ENCODE peak calls at places on chromosomes 11 and 22, in ten cellular contexts. Z is hepatocyte, O is AG04450, A is gastrocnemius medialis, Y is transverse colon, X is RWPE2, G is A549, U is mucosa of descending colon, K is astrocyte of the spinal cord, C is testis. H is an unnamed sample.

GRCh38 chr11:28659716-28660348 is 551.6 kb downstream of the METTL15 start:
- DNase-seq in Z (no peak), O (no peak), A (no peak), Y (no peak), X (no peak), G (no peak), U (no peak), K (no peak), C (no peak), H (no peak)

GRCh38 chr11:76613901-76614300 is 56.6 kb downstream of the LRRC32 start:
- DNase-seq in Z (no peak), O (no peak), A (no peak), Y (no peak), X (no peak), G (no peak), U (no peak), K (no peak), C (no peak), H (no peak)

GRCh38 chr11:12017865-12018453 is 9.5 kb upstream of the DKK3 start:
- DNase-seq in Z (no peak), O (no peak), A (no peak), Y (no peak), X (no peak), G (no peak), U (no peak), K (peak; percentile 48), C (peak; percentile 69), H (peak; percentile 70)

GRCh38 chr11:119594639-119595249 is 134.3 kb downstream of the NECTIN1 start:
- DNase-seq in Z (no peak), O (peak; percentile 37), A (no peak), Y (no peak), X (no peak), G (no peak), U (no peak), K (peak; percentile 81), C (no peak), H (peak; percentile 90)

GRCh38 chr11:70203749-70204465 is 811 bp downstream of the FADD start:
- DNase-seq in Z (peak; percentile 91), O (peak; percentile 46), A (peak; percentile 26), Y (peak; percentile 84), X (no peak), G (peak; percentile 56), U (peak; percentile 94), K (peak; percentile 89), C (peak; percentile 56), H (peak; percentile 86)

GRCh38 chr22:35703861-35704584 is 13.6 kb upstream of the APOL5 start:
- DNase-seq in Z (no peak), O (no peak), A (no peak), Y (no peak), X (no peak), G (no peak), U (no peak), K (peak; percentile 58), C (no peak), H (no peak)

GRCh38 chr11:77039491-77040400 is 5.5 kb downstream of the B3GNT6 start:
- DNase-seq in Z (peak; percentile 59), O (no peak), A (no peak), Y (peak; percentile 74), X (no peak), G (no peak), U (peak; percentile 84), K (peak; percentile 33), C (peak; percentile 81), H (peak; percentile 37)

GRCh38 chr11:12244156-12244555 is 133.2 kb upstream of the PARVA start:
- DNase-seq in Z (no peak), O (no peak), A (no peak), Y (no peak), X (no peak), G (no peak), U (no peak), K (no peak), C (no peak), H (no peak)

GRCh38 chr11:26992031-26992541 is 1.8 kb upstream of the FIBIN start:
- DNase-seq in Z (no peak), O (peak; percentile 67), A (peak; percentile 7), Y (no peak), X (no peak), G (no peak), U (no peak), K (peak; percentile 82), C (no peak), H (peak; percentile 96)

GRCh38 chr22:21951931-21952465 is 650 bp downstream of the PPM1F start:
- DNase-seq in Z (peak; percentile 68), O (peak; percentile 6), A (no peak), Y (peak; percentile 44), X (no peak), G (no peak), U (peak; percentile 29), K (peak; percentile 48), C (peak; percentile 53), H (peak; percentile 36)

GRCh38 chr11:124736738-124737137 is 3.0 kb upstream of the NRGN start:
- DNase-seq in Z (no peak), O (no peak), A (no peak), Y (no peak), X (no peak), G (no peak), U (no peak), K (no peak), C (no peak), H (no peak)

GRCh38 chr11:20053572-20053971 is 106.7 kb downstream of the DBX1 start:
- DNase-seq in Z (no peak), O (no peak), A (no peak), Y (no peak), X (no peak), G (no peak), U (no peak), K (no peak), C (no peak), H (no peak)

GRCh38 chr11:5069272-5069671 is at the start of gene OR52E1:
- DNase-seq in Z (no peak), O (no peak), A (no peak), Y (no peak), X (no peak), G (no peak), U (no peak), K (no peak), C (no peak), H (no peak)

GRCh38 chr11:106160494-106160893 is 83.0 kb downstream of the AASDHPPT start:
- DNase-seq in Z (no peak), O (no peak), A (no peak), Y (no peak), X (no peak), G (no peak), U (no peak), K (no peak), C (no peak), H (no peak)

GRCh38 chr22:28171135-28171534 is 252.1 kb upstream of the PITPNB start:
- DNase-seq in Z (no peak), O (no peak), A (no peak), Y (no peak), X (no peak), G (no peak), U (no peak), K (peak; percentile 16), C (no peak), H (peak; percentile 82)

GRCh38 chr11:75561426-75562047 is 516 bp upstream of the SERPINH1 start:
- DNase-seq in Z (no peak), O (no peak), A (no peak), Y (no peak), X (no peak), G (no peak), U (peak; percentile 31), K (no peak), C (no peak), H (no peak)

GRCh38 chr11:75562048-75562835 is at the start of gene SERPINH1:
- DNase-seq in Z (peak; percentile 93), O (no peak), A (peak; percentile 86), Y (peak; percentile 90), X (peak; percentile 88), G (peak; percentile 89), U (peak; percentile 86), K (peak; percentile 87), C (peak; percentile 91), H (peak; percentile 94)

GRCh38 chr11:75557649-75558494 is 4.2 kb upstream of the SERPINH1 start:
- DNase-seq in Z (peak; percentile 80), O (peak; percentile 86), A (no peak), Y (peak; percentile 41), X (no peak), G (no peak), U (peak; percentile 33), K (peak; percentile 88), C (peak; percentile 63), H (peak; percentile 98)

GRCh38 chr11:75560644-75561043 is 1.4 kb upstream of the SERPINH1 start:
- DNase-seq in Z (no peak), O (no peak), A (no peak), Y (no peak), X (no peak), G (no peak), U (no peak), K (peak; percentile 16), C (no peak), H (no peak)

GRCh38 chr11:75558939-75559843 is 2.9 kb upstream of the SERPINH1 start:
- DNase-seq in Z (peak; percentile 80), O (no peak), A (no peak), Y (no peak), X (no peak), G (no peak), U (peak; percentile 61), K (peak; percentile 68), C (peak; percentile 67), H (peak; percentile 93)
- H3K4me3 ChIP-seq in Z (no peak overlapping the region), O (peak overlapping the region; percentile 49), A (peak overlapping the region; percentile 10), Y (no peak overlapping the region), X (no peak overlapping the region), G (no peak overlapping the region), U (no peak overlapping the region), K (no peak overlapping the region), C (no peak overlapping the region), H (peak overlapping the region; percentile 52)

GRCh38 chr22:17896552-17896951 is 122.3 kb upstream of the BID start:
- DNase-seq in Z (no peak), O (no peak), A (peak; percentile 87), Y (no peak), X (no peak), G (peak; percentile 44), U (no peak), K (peak; percentile 33), C (peak; percentile 74), H (no peak)
- TF ChIP-seq CTCF in Z (peak; percentile 7), O (peak; percentile 56), A (peak; percentile 77), Y (peak; percentile 31), X (no peak), G (no peak), U (no peak), K (peak; percentile 66), C (peak; percentile 21), H (peak; percentile 47)

DNA sequence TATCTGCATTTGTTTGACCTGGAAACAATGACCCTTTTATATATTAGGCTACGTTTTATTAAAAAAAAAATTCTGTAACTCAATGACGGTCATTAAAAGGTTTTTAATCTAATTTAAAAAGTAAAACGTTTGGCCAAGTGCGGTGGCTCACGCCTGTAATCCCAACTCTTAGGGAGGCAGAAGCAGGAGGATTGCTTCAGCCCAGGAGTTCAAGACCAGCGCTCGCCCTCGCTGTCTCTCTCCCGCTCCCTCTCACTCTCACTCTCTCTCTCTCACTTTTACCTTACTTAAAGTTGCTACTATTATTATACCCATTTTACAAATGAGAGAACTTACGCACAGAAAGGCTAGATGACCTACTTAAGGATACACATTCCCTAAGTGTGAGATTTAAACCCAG is 814 bp upstream of the NARS2 start:
- DNase-seq in Z (peak; percentile 9), O (no peak), A (no peak), Y (no peak), X (no peak), G (no peak), U (no peak), K (no peak), C (no peak), H (no peak)
- H3K4me3 ChIP-seq in Z (peak overlapping the region; percentile 51), O (peak overlapping the region; percentile 87), A (peak overlapping the region; percentile 83), Y (peak overlapping the region; percentile 62), X (peak overlapping the region; percentile 88), G (peak overlapping the region; percentile 71), U (peak overlapping the region; percentile 33), K (peak overlapping the region; percentile 69), C (peak overlapping the region; percentile 75), H (peak overlapping the region; percentile 93)

GRCh38 chr22:48577014-48577690 is 1250.5 kb downstream of the BRD1 start:
- DNase-seq in Z (peak; percentile 29), O (no peak), A (no peak), Y (no peak), X (no peak), G (no peak), U (no peak), K (no peak), C (no peak), H (no peak)
- TF ChIP-seq CTCF in Z (peak; percentile 18), O (no peak), A (no peak), Y (no peak), X (peak; percentile 23), G (no peak), U (no peak), K (no peak), C (no peak), H (no peak)

H was measured in fibroblast of the aortic adventitia.